ENCODE peak calls at places on chromosomes 16 and 17, in five cellular contexts. V is progenitor cell of endocrine pancreas; R is naive B cell; X is effector memory CD4-positive, alpha-beta T cell; C is left ventricle myocardium superior. O is an unnamed sample.

GRCh38 chr17:82338858-82339633 is 5.5 kb upstream of the SECTM1 start:
- DNase-seq in V (no peak), C (peak), X (no peak), R (no peak), O (no peak)

GRCh38 chr17:83175551-83176271 is 96.3 kb downstream of the METRNL start:
- DNase-seq in V (no peak), X (no peak), R (no peak), C (no peak), O (no peak)

GRCh38 chr17:12358477-12358876 is 307.2 kb upstream of the MYOCD start:
- DNase-seq in V (no peak), C (no peak), X (no peak), R (no peak), O (no peak)

GRCh38 chr16:868386-868755 is 67.8 kb upstream of the GNG13 start:
- DNase-seq in V (no peak), R (no peak), X (no peak), C (peak), O (no peak)

GRCh38 chr17:9887521-9887920 is 17.6 kb downstream of the RCVRN start:
- DNase-seq in C (no peak), X (no peak), R (no peak), V (no peak), O (no peak)

GRCh38 chr17:15502315-15503112 is 35.1 kb upstream of the CDRT4 start:
- DNase-seq in R (peak), X (peak), V (peak), C (peak), O (peak)

GRCh38 chr16:75402821-75403475 is 30.4 kb downstream of the CFDP1 start:
- DNase-seq in X (no peak), C (no peak), R (peak), V (no peak), O (no peak)

GRCh38 chr16:1348441-1348840 is 3.2 kb downstream of the TSR3 start:
- DNase-seq in R (no peak), V (no peak), C (no peak), X (no peak), O (no peak)

GRCh38 chr16:89256651-89257254 is 39.2 kb downstream of the ZNF778 start:
- DNase-seq in V (no peak), X (peak), C (peak), R (peak), O (no peak)